ENCODE peak calls at places on chromosomes 13 and 19, in six cellular contexts. C is neural crest cell; L is stimulated activated effector memory CD8-positive, alpha-beta T cell treated with anti-CD3 and anti-CD28 coated beads, Interleukin-12 subunit alpha, Interleukin-12 subunit beta, amount 100 ng/mL, for 72 hours; O is activated gamma-delta T cell treated with anti-CD3 and anti-CD28 coated beads, Interleukin-2, amount 50 U/mL, for 16 hours; E is colonic mucosa; V is Karpas-422. R is an unnamed sample.

GRCh38 chr19:42375415-42376176 is 14.5 kb downstream of the CNFN start:
- DNase-seq in C (no peak), L (no peak), O (no peak), E (no peak), V (no peak), R (no peak)

GRCh38 chr13:96821381-96821780 is 172.9 kb downstream of the OXGR1 start:
- DNase-seq in C (no peak), L (no peak), O (no peak), E (no peak), V (no peak), R (no peak)

GRCh38 chr13:93249259-93249917 is 22.8 kb downstream of the GPC6 start:
- DNase-seq in C (no peak), L (no peak), O (no peak), E (no peak), V (no peak), R (no peak)

GRCh38 chr19:2719910-2720776 is 1.0 kb downstream of the DIRAS1 start:
- DNase-seq in C (peak), L (no peak), O (no peak), E (no peak), V (no peak), R (peak)

GRCh38 chr19:38975214-38975860 is at the start of gene FBXO17:
- DNase-seq in C (peak), L (no peak), O (no peak), E (peak), V (no peak), R (no peak)

GRCh38 chr19:29873024-29873800 is 61.4 kb downstream of the CCNE1 start:
- DNase-seq in C (peak), L (peak), O (peak), E (peak), V (peak), R (peak)

GRCh38 chr19:47239610-47240296 is 8.8 kb upstream of the BBC3 start:
- DNase-seq in C (peak), L (peak), O (peak), E (no peak), V (peak), R (peak)

GRCh38 chr13:41334810-41335209 is 23.7 kb downstream of the NAA16 start:
- DNase-seq in C (no peak), L (no peak), O (no peak), E (no peak), V (no peak), R (no peak)

GRCh38 chr19:48897181-48897580 is 1.4 kb downstream of the TULP2 start:
- DNase-seq in C (no peak), L (no peak), O (no peak), E (no peak), V (no peak), R (no peak)

GRCh38 chr19:38853214-38853613 is 3.4 kb upstream of the HNRNPL start:
- DNase-seq in C (no peak), L (no peak), O (no peak), E (no peak), V (no peak), R (no peak)

GRCh38 chr19:34963531-34964406 is at the start of gene ZNF792:
- DNase-seq in C (peak), L (peak), O (peak), E (peak), V (peak), R (peak)

GRCh38 chr13:46963874-46964273 is 67.0 kb upstream of the HTR2A start:
- DNase-seq in C (no peak), L (no peak), O (no peak), E (no peak), V (no peak), R (no peak)

GRCh38 chr13:54989418-54989817 is 1960.8 kb downstream of the OLFM4 start:
- DNase-seq in C (no peak), L (no peak), O (no peak), E (no peak), V (no peak), R (no peak)

GRCh38 chr19:28920269-28921066 is 292.5 kb downstream of the UQCRFS1 start:
- DNase-seq in C (no peak), L (no peak), O (no peak), E (no peak), V (no peak), R (no peak)

GRCh38 chr19:3270908-3271307 is 46.4 kb downstream of the CELF5 start:
- DNase-seq in C (peak), L (no peak), O (no peak), E (no peak), V (peak), R (no peak)

GRCh38 chr13:29605860-29606526 is 10.5 kb upstream of the SLC7A1 start:
- DNase-seq in C (no peak), L (no peak), O (no peak), E (no peak), V (peak), R (no peak)

GRCh38 chr13:43036386-43037220 is 13.2 kb downstream of the DNAJC15 start:
- DNase-seq in C (no peak), L (no peak), O (no peak), E (no peak), V (no peak), R (no peak)

GRCh38 chr13:83220241-83220640 is 662.0 kb downstream of the SLITRK1 start:
- DNase-seq in C (no peak), L (no peak), O (no peak), E (no peak), V (no peak), R (no peak)

GRCh38 chr13:29676941-29677452 is 81.5 kb upstream of the SLC7A1 start:
- DNase-seq in C (no peak), L (no peak), O (no peak), E (peak), V (no peak), R (no peak)

GRCh38 chr13:24116103-24116502 is 44.4 kb upstream of the SPATA13 start:
- DNase-seq in C (no peak), L (no peak), O (no peak), E (no peak), V (no peak), R (no peak)

GRCh38 chr13:31134055-31134711 is 27.5 kb downstream of the HSPH1 start:
- DNase-seq in C (no peak), L (no peak), O (no peak), E (no peak), V (no peak), R (no peak)

GRCh38 chr13:23574421-23574820 is 4.2 kb downstream of the TNFRSF19 start:
- DNase-seq in C (no peak), L (no peak), O (no peak), E (no peak), V (no peak), R (no peak)

GRCh38 chr19:681029-681626 is 4.9 kb downstream of the FSTL3 start:
- DNase-seq in C (no peak), L (no peak), O (no peak), E (no peak), V (no peak), R (no peak)

GRCh38 chr19:7348587-7349230 is at the start of gene ARHGEF18:
- DNase-seq in C (no peak), L (peak), O (no peak), E (no peak), V (peak), R (no peak)

GRCh38 chr13:33184530-33184929 is 101.0 kb downstream of the STARD13 start:
- DNase-seq in C (no peak), L (no peak), O (no peak), E (no peak), V (no peak), R (no peak)

GRCh38 chr13:44309771-44310767 is 63.6 kb upstream of the SERP2 start:
- DNase-seq in C (no peak), L (no peak), O (no peak), E (peak), V (no peak), R (no peak)

GRCh38 chr13:113001251-113002140 is 32.5 kb downstream of the MCF2L start:
- DNase-seq in C (peak), L (no peak), O (no peak), E (peak), V (no peak), R (no peak)

GRCh38 chr19:32068805-32069204 is 276.6 kb upstream of the ZNF507 start:
- DNase-seq in C (no peak), L (no peak), O (no peak), E (no peak), V (no peak), R (no peak)

GRCh38 chr19:57068921-57069697 is 50.7 kb upstream of the USP29 start:
- DNase-seq in C (no peak), L (no peak), O (no peak), E (no peak), V (peak), R (peak)

GRCh38 chr13:48505597-48506091 is 27.2 kb downstream of the RCBTB2 start:
- DNase-seq in C (no peak), L (peak), O (peak), E (no peak), V (peak), R (no peak)

R was measured in substantia nigra.